ENCODE peak calls at places on chromosomes 1 and 21, in ten cellular contexts. C is GM13976; K is NCI-H69; R is effector memory CD8-positive, alpha-beta T cell; X is activated CD4-positive, alpha-beta memory T cell treated with anti-CD3 and anti-CD28 coated beads, Interleukin-2, amount 10 ng/mL, durations not matched to agents 7 days and 5 days; P is T-helper 1 cell; V is amniotic stem cell; F is glomerular endothelial cell; S is OCI-LY7; N is T-helper 9 cell. U is an unnamed sample.

GRCh38 chr1:197799271-197799670 is 24.0 kb upstream of the DENND1B start:
- DNase-seq in K (peak; percentile 47), N (no peak), X (no peak), S (no peak), V (peak; percentile 32), P (no peak), R (no peak), F (no peak), C (no peak), U (no peak)

GRCh38 chr1:30919025-30919881 is 10.7 kb upstream of the SDC3 start:
- DNase-seq in P (no peak), N (no peak), C (no peak), V (no peak), R (no peak), F (no peak), X (no peak), S (no peak), K (no peak), U (no peak)

GRCh38 chr1:155131285-155131684 is 3.6 kb downstream of the EFNA1 start:
- DNase-seq in C (no peak), N (no peak), V (no peak), K (no peak), X (no peak), R (no peak), S (no peak), P (no peak), F (no peak), U (no peak)

GRCh38 chr1:91611498-91611917 is 110.9 kb downstream of the CDC7 start:
- DNase-seq in R (no peak), X (no peak), F (no peak), S (no peak), K (peak; percentile 17), N (no peak), P (no peak), V (no peak), C (no peak), U (no peak)

GRCh38 chr1:229991724-229992333 is 75.2 kb upstream of the GALNT2 start:
- DNase-seq in C (no peak), P (no peak), F (no peak), N (no peak), V (no peak), S (no peak), X (no peak), R (no peak), K (peak; percentile 22), U (no peak)

GRCh38 chr1:155250633-155251449 is 4.4 kb downstream of the ENTREP3 start:
- DNase-seq in X (peak; percentile 97), F (no peak), V (peak; percentile 90), N (peak; percentile 99), S (peak; percentile 95), C (peak; percentile 97), P (peak; percentile 94), K (peak; percentile 95), R (peak; percentile 98), U (peak; percentile 89)

GRCh38 chr1:48469616-48470500 is 2.1 kb downstream of the SPATA6 start:
- DNase-seq in N (no peak), C (no peak), S (peak; percentile 5), X (no peak), R (no peak), V (no peak), P (no peak), F (no peak), K (no peak), U (no peak)

GRCh38 chr1:9035226-9035625 is 9.0 kb upstream of the SLC2A7 start:
- DNase-seq in P (no peak), N (no peak), F (no peak), R (no peak), V (no peak), C (no peak), S (no peak), X (no peak), K (no peak), U (no peak)

GRCh38 chr1:206002160-206002559 is 1.0 kb downstream of the RAB7B start:
- DNase-seq in X (peak; percentile 11), S (no peak), K (no peak), N (no peak), R (no peak), V (no peak), P (no peak), F (no peak), C (no peak), U (no peak)

GRCh38 chr21:29235714-29236197 is 63.0 kb upstream of the BACH1 start:
- DNase-seq in V (no peak), C (peak; percentile 23), S (no peak), K (no peak), P (no peak), F (no peak), R (no peak), N (no peak), X (no peak), U (no peak)

GRCh38 chr1:55584521-55585401 is 369.6 kb upstream of the USP24 start:
- DNase-seq in C (no peak), F (no peak), N (no peak), R (no peak), P (no peak), K (peak; percentile 8), X (no peak), S (no peak), V (no peak), U (no peak)

GRCh38 chr1:152981181-152981871 is 2.6 kb upstream of the SPRR1A start:
- DNase-seq in V (no peak), N (no peak), X (no peak), K (no peak), P (no peak), F (no peak), C (no peak), R (no peak), S (no peak), U (no peak)

GRCh38 chr1:205797122-205797521 is 15.9 kb downstream of the SLC41A1 start:
- DNase-seq in F (no peak), C (no peak), X (no peak), V (no peak), P (no peak), S (no peak), K (no peak), N (no peak), R (no peak), U (no peak)

GRCh38 chr21:25896657-25897056 is 161.9 kb downstream of the GABPA start:
- DNase-seq in S (no peak), P (no peak), C (no peak), N (no peak), K (no peak), X (no peak), F (no peak), V (no peak), R (no peak), U (no peak)

GRCh38 chr1:68046885-68047658 is 3.4 kb downstream of the DIRAS3 start:
- DNase-seq in N (no peak), V (no peak), F (no peak), X (no peak), S (no peak), K (no peak), C (no peak), R (no peak), P (no peak), U (no peak)

GRCh38 chr1:6523566-6523965 is 30.7 kb downstream of the NOL9 start:
- DNase-seq in F (peak; percentile 16), K (peak; percentile 59), P (no peak), C (peak; percentile 56), R (no peak), X (no peak), S (peak; percentile 34), N (no peak), V (no peak), U (no peak)

GRCh38 chr1:209630383-209631219 is 21.6 kb downstream of the LAMB3 start:
- DNase-seq in X (no peak), V (no peak), P (no peak), S (no peak), C (no peak), R (no peak), N (no peak), F (no peak), K (peak; percentile 40), U (no peak)

GRCh38 chr1:4962836-4963235 is 308.4 kb downstream of the AJAP1 start:
- DNase-seq in C (no peak), X (no peak), V (no peak), N (no peak), K (no peak), R (no peak), P (no peak), F (no peak), S (no peak), U (no peak)

GRCh38 chr1:157356611-157357010 is 195.7 kb downstream of the FCRL5 start:
- DNase-seq in N (no peak), P (no peak), F (no peak), X (no peak), R (no peak), K (no peak), S (no peak), V (no peak), C (no peak), U (no peak)

GRCh38 chr1:196660912-196661311 is 9.1 kb downstream of the CFH start:
- DNase-seq in C (peak; percentile 29), X (no peak), S (peak; percentile 39), P (peak; percentile 6), V (no peak), F (no peak), R (no peak), N (no peak), K (peak; percentile 67), U (no peak)

U was measured in activated effector memory CD4-positive, alpha-beta T cell treated with Interleukin-2 at 50 U/mL for 16 hours.